ENCODE peak calls at places on chromosomes 5 and 9, in six cellular contexts. Z is IMR-90, A is mesenchymal stem cell, R is H1, P is neuronal stem cell, X is trophoblast cell. O is an unnamed sample.

GRCh38 chr9:110710420-110710819 is 41.8 kb downstream of the MUSK start:
- DNase-seq in Z (no peak), A (no peak), R (no peak), P (no peak), X (no peak), O (no peak)

GRCh38 chr5:171954721-171955120 is 51.7 kb downstream of the FBXW11 start:
- DNase-seq in Z (peak; percentile 73), A (peak; percentile 32), R (no peak), P (no peak), X (peak; percentile 85), O (no peak)

GRCh38 chr5:133052317-133053175 is 733 bp downstream of the HSPA4 start:
- DNase-seq in Z (peak; percentile 44), A (peak; percentile 76), R (no peak), P (no peak), X (peak; percentile 70), O (peak; percentile 50)

GRCh38 chr5:147949711-147950573 is 43.6 kb upstream of the C5orf46 start:
- DNase-seq in Z (peak; percentile 39), A (peak; percentile 65), R (no peak), P (peak; percentile 18), X (peak; percentile 84), O (no peak)

GRCh38 chr5:173326501-173326960 is 1.7 kb downstream of the STC2 start:
- DNase-seq in Z (peak; percentile 92), A (peak; percentile 86), R (no peak), P (no peak), X (peak; percentile 67), O (no peak)

GRCh38 chr5:105956456-105957177 is 1714.1 kb downstream of the EFNA5 start:
- DNase-seq in Z (peak; percentile 35), A (peak; percentile 12), R (no peak), P (no peak), X (peak; percentile 25), O (no peak)

GRCh38 chr5:76715734-76716455 is at the start of gene F2R:
- DNase-seq in Z (peak; percentile 70), A (peak; percentile 87), R (no peak), P (peak; percentile 74), X (peak; percentile 46), O (peak; percentile 83)

GRCh38 chr5:14954620-14955343 is 83.2 kb upstream of the ANKH start:
- DNase-seq in Z (no peak), A (peak; percentile 51), R (no peak), P (no peak), X (no peak), O (no peak)

GRCh38 chr9:134055981-134056461 is 11.8 kb downstream of the BRD3 start:
- DNase-seq in Z (peak; percentile 62), A (no peak), R (no peak), P (no peak), X (peak; percentile 83), O (no peak)

GRCh38 chr5:95958308-95959014 is 3.2 kb downstream of the ELL2 start:
- DNase-seq in Z (peak; percentile 54), A (peak; percentile 46), R (no peak), P (no peak), X (peak; percentile 53), O (no peak)

GRCh38 chr9:133257398-133258053 is 17.5 kb downstream of the ABO start:
- DNase-seq in Z (no peak), A (no peak), R (no peak), P (no peak), X (no peak), O (no peak)

GRCh38 chr9:117492476-117492875 is 77.6 kb upstream of the ASTN2 start:
- DNase-seq in Z (no peak), A (no peak), R (no peak), P (no peak), X (no peak), O (no peak)

GRCh38 chr9:85871008-85871407 is 69.9 kb upstream of the NAA35 start:
- DNase-seq in Z (no peak), A (no peak), R (no peak), P (no peak), X (no peak), O (no peak)

GRCh38 chr9:112711050-112711689 is 6.7 kb downstream of the INIP start:
- DNase-seq in Z (peak; percentile 64), A (peak; percentile 60), R (no peak), P (no peak), X (peak; percentile 31), O (no peak)

GRCh38 chr9:5869315-5870019 is 21.2 kb upstream of the MLANA start:
- DNase-seq in Z (no peak), A (no peak), R (no peak), P (no peak), X (peak; percentile 40), O (peak; percentile 64)

GRCh38 chr9:123679330-123679987 is 250.5 kb downstream of the DENND1A start:
- DNase-seq in Z (peak; percentile 27), A (peak; percentile 39), R (no peak), P (no peak), X (no peak), O (no peak)

GRCh38 chr9:105405514-105406131 is 42.2 kb upstream of the FSD1L start:
- DNase-seq in Z (peak; percentile 21), A (peak; percentile 46), R (no peak), P (no peak), X (no peak), O (no peak)
- H3K9ac ChIP-seq in Z (no peak overlapping the region), A (no peak overlapping the region), R (no peak overlapping the region), P (no peak overlapping the region), X (no peak overlapping the region), O (no peak overlapping the region)

DNA sequence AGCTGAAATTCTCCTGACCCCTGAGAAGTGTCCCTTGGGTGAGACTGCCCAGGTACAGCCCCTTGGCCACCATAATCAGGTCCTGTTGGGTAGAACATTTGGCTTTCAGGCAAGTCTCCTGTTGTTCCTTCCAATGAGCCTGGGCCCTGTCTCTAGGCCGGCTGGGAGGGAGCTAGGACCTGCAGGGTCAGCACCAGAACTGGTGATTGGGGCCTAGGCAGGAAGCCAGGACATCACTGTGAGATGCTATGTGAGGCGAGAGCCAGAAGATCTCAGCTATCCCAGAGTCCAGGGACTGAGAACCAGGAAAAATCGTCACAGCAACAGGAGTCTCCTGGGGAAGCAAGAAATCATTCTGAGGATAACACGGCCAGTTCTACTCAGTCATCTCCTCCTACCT is 51.5 kb downstream of the PCDH1 start:
- DNase-seq in Z (no peak), A (no peak), R (no peak), P (no peak), X (no peak), O (no peak)
- H2AK5ac ChIP-seq in Z (no peak overlapping the region), A (no peak overlapping the region), R (peak overlapping the region; percentile 59), P (no peak overlapping the region), X (no peak overlapping the region), O (no peak overlapping the region)

GRCh38 chr9:136640176-136641086 is 22.3 kb upstream of the EGFL7 start:
- DNase-seq in Z (no peak), A (no peak), R (no peak), P (no peak), X (no peak), O (no peak)
- H4K91ac ChIP-seq in Z (no peak overlapping the region), A (peak overlapping the region; percentile 72), R (no peak overlapping the region), P (no peak overlapping the region), X (no peak overlapping the region), O (no peak overlapping the region)

GRCh38 chr9:27529316-27530278 is at the start of gene MOB3B:
- DNase-seq in Z (peak; percentile 50), A (peak; percentile 75), R (no peak), P (peak; percentile 82), X (peak; percentile 91), O (peak; percentile 82)
- H3K9ac ChIP-seq in Z (no peak within 1 kb of the TSS), A (peak within 1 kb of the TSS; percentile 66), R (peak within 1 kb of the TSS; percentile 58), P (peak within 1 kb of the TSS; percentile 96), X (peak within 1 kb of the TSS; percentile 87), O (peak within 1 kb of the TSS; percentile 71)

GRCh38 chr5:149423287-149424268 is 44.5 kb upstream of the IL17B start:
- DNase-seq in Z (peak; percentile 85), A (peak; percentile 88), R (no peak), P (no peak), X (no peak), O (peak; percentile 45)
- H2AK5ac ChIP-seq in Z (peak overlapping the region; percentile 94), A (peak overlapping the region; percentile 97), R (no peak overlapping the region), P (no peak overlapping the region), X (peak overlapping the region; percentile 97), O (no peak overlapping the region)

DNA sequence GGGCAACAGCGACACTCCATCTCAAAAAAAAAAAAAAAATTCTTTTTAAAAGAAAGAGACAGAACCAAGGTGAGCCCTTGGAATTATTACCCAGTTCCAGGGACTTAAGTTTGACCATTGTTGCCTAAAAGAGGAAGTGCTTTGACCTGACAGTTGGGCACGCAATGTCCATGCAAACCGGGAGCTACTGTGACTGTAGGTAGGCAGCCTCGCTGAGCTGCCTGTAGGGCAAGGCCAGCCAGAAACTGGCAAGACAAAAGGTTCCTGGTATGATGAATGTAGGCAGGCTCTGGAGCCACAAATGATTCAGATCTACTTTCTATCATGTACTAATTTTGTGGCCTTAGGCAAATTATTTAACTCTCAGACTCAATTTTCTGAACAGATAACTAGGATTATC is 334.8 kb upstream of the ZNF462 start:
- DNase-seq in Z (no peak), A (no peak), R (no peak), P (no peak), X (peak; percentile 66), O (no peak)
- H4K91ac ChIP-seq in Z (no peak overlapping the region), A (no peak overlapping the region), R (no peak overlapping the region), P (no peak overlapping the region), X (peak overlapping the region; percentile 94), O (no peak overlapping the region)

O was measured in H9.